ENCODE peak calls at places on chromosomes 16 and 17, in seven cellular contexts. E, G, B, T, L, K and U are unnamed samples.

GRCh38 chr16:26195225-26195624 is 503.5 kb downstream of the HS3ST4 start:
- DNase-seq in K (no peak), E (no peak), G (no peak), B (peak), L (no peak), T (no peak), U (no peak)

GRCh38 chr17:12619444-12620199 is 46.1 kb upstream of the MYOCD start:
- DNase-seq in T (no peak), G (peak), E (no peak), K (no peak), L (no peak), B (no peak), U (no peak)

GRCh38 chr17:2122641-2123302 is 67.9 kb downstream of the HIC1 start:
- DNase-seq in L (no peak), T (peak), G (peak), K (no peak), B (peak), E (peak), U (peak)

GRCh38 chr17:56994009-56994792 is 16.3 kb downstream of the SCPEP1 start:
- DNase-seq in K (no peak), B (no peak), L (no peak), T (peak), E (no peak), G (peak), U (no peak)

GRCh38 chr17:72998343-72998742 is 94.1 kb downstream of the SLC39A11 start:
- DNase-seq in T (no peak), G (no peak), E (no peak), K (no peak), B (no peak), L (no peak), U (no peak)

GRCh38 chr16:85354623-85355514 is 242.6 kb upstream of the CIBAR2 start:
- DNase-seq in G (peak), B (no peak), L (peak), E (no peak), T (peak), K (no peak), U (peak)

GRCh38 chr17:36850794-36851193 is 86.5 kb upstream of the LHX1 start:
- DNase-seq in T (peak), E (no peak), L (no peak), B (no peak), K (no peak), G (peak), U (no peak)

GRCh38 chr17:6782244-6782643 is 6.2 kb downstream of the FBXO39 start:
- DNase-seq in E (no peak), G (no peak), K (no peak), L (no peak), T (no peak), B (no peak), U (no peak)

GRCh38 chr16:81492307-81492706 is 47.7 kb downstream of the CMIP start:
- DNase-seq in B (no peak), L (no peak), K (no peak), E (peak), G (peak), T (no peak), U (no peak)

DNA sequence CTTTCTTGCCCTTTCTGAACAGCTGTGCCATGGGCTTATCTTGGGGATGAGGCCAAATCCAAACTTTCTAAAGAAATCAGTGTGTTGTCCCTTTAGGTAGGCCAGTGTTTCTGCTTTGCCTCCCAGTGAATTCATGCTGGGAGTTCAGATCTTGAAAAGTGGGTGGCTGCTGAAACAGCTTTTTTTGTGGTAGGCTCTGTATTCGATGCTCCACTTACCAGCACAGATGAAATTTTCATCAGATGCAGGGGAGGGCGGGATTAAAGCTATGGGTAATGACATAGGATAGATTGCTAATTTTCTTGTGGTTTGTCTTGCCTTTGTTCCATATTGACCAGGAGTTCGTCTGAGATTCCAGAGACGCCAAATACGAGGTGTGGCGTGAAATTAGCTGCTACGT is 2.8 kb downstream of the SOCS7 start:
- DNase-seq in L (no peak), E (no peak), G (no peak), K (no peak), B (no peak), T (no peak), U (no peak)
- H3K4me3 ChIP-seq in L (no peak), E (no peak), G (peak), K (no peak), B (no peak), T (no peak), U (no peak)

GRCh38 chr17:81968396-81968745 is 7.4 kb upstream of the NOTUM start:
- DNase-seq in L (no peak), B (no peak), T (no peak), G (no peak), E (no peak), K (no peak), U (no peak)
- H3K4me3 ChIP-seq in L (no peak), B (peak), T (no peak), G (no peak), E (no peak), K (no peak), U (no peak)

GRCh38 chr16:54437921-54438320 is 151.3 kb upstream of the IRX3 start:
- DNase-seq in L (no peak), K (no peak), T (no peak), G (no peak), E (no peak), B (no peak), U (peak)

GRCh38 chr16:54434859-54435258 is 148.3 kb upstream of the IRX3 start:
- DNase-seq in G (no peak), B (no peak), T (no peak), E (no peak), K (no peak), L (no peak), U (no peak)

GRCh38 chr16:54437361-54437760 is 150.8 kb upstream of the IRX3 start:
- DNase-seq in G (no peak), B (no peak), T (no peak), L (no peak), E (no peak), K (no peak), U (no peak)

GRCh38 chr16:54438469-54438868 is 151.9 kb upstream of the IRX3 start:
- DNase-seq in L (no peak), T (no peak), G (no peak), E (no peak), B (no peak), K (no peak), U (no peak)

GRCh38 chr16:54436342-54436741 is 149.8 kb upstream of the IRX3 start:
- DNase-seq in L (no peak), E (no peak), T (no peak), K (no peak), B (no peak), G (no peak), U (no peak)
- H3K4me3 ChIP-seq in L (no peak), E (no peak), T (no peak), K (no peak), B (no peak), G (no peak), U (no peak)

DNA sequence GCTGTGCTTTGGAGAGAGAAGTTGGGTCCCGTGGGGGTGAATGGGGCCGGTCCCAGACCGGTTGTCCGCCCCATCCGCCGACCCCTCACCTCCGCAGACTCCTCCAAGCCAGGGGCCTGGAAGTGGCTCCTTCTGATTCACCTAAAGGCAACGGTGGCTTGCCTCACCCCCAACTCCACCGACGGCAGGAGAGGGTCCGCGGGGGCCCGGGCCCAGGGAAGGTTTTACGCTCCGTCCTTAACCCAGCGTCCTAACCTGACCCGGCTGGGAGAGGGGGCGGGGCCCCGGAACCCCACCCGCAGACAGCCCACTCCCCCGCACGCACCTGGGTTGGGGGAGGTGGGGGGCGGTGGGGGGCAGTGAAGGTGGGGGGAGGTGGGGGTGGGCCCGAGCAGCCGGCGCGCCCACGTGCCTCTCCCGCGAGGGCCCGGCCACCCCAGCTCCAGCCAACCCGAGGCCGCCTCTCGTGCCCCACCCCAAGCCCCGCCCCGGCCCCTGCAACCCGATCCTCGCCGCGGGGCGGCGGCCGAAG is 12.7 kb upstream of the CD300A start:
- DNase-seq in E (no peak), L (peak), B (no peak), G (no peak), K (no peak), T (no peak), U (no peak)
- H3K4me3 ChIP-seq in E (peak), L (peak), B (peak), G (no peak), K (peak), T (peak), U (peak)

DNA sequence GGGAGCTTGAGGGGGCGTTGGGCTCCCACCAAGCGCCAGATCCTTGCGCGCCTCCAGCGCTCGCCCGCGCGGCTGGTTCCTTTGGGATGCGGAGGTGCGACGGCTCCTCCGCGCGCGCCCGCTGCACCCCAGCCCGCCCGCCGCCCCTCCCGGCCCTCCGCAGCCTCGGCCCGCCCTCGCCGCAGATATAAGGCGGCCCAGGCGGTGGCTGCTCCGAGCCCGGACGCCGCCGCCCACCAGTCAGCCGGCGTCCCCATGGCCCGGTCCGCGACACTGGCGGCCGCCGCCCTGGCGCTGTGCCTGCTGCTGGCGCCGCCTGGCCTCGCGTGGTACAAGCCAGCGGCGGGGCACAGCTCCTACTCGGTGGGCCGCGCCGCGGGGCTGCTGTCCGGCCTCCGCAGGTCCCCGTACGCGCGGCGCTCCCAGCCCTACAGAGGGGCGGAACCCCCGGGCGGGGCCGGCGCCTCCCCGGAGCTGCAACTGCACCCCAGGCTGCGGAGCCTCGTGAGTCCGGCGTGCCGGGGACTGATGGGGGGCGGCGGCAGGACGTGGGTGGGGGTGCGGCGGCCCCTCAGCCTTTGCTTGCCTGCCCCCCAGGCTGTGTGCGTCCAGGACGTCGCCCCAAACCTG is at the start of gene NPB:
- DNase-seq in K (peak), E (peak), T (no peak), G (no peak), B (peak), L (peak), U (peak)
- H3K4me3 ChIP-seq in K (peak), E (peak), T (no peak), G (peak), B (peak), L (peak), U (peak)

DNA sequence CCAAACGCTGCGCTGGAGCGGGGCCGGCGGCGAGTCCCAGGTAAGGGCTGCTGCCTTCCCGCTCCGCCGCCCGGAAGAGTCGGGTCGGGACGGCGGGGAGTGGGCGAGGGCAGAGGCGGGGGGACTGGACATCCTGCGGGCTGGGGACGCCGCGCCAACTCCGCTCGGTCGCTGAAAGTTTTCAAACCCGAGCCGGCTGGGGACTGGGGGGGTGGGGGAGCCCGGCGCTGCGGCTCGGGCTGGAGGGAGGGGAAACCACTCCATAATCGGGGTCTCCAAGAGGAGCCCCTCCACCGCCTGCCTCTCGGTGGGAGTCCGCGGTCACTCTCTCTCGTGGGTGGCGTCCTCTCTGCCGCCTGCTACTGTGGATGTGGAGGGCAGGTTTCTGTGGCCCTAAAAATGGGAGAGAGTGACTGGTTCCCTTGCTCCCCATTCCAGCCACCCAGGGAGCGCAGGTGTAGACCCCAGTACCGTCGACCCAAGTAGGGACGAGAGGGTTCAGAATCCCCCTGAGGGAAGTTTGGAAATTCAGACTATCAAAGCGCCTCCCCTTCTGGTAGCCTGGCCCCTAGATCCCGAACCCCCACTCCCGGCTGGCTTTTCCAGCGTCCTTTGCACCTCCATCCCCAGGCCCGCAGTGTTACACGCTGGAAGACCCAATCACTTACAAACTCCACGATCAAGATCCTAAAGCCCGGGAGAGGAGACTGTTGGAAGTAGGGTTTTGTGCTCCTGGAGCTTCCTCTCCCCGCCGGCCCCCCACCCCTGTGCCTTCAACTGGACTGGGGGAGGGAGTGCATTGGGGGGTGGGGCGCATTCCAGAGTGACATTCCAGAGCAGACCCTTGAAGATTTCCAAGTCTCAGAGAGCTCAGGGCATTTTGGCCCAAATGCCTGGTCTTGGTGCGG is 850 bp downstream of the GPRC5C start:
- DNase-seq in G (no peak), B (no peak), L (no peak), E (no peak), T (no peak), K (peak), U (no peak)
- H3K4me3 ChIP-seq in G (no peak), B (peak), L (peak), E (peak), T (peak), K (peak), U (no peak)

DNA sequence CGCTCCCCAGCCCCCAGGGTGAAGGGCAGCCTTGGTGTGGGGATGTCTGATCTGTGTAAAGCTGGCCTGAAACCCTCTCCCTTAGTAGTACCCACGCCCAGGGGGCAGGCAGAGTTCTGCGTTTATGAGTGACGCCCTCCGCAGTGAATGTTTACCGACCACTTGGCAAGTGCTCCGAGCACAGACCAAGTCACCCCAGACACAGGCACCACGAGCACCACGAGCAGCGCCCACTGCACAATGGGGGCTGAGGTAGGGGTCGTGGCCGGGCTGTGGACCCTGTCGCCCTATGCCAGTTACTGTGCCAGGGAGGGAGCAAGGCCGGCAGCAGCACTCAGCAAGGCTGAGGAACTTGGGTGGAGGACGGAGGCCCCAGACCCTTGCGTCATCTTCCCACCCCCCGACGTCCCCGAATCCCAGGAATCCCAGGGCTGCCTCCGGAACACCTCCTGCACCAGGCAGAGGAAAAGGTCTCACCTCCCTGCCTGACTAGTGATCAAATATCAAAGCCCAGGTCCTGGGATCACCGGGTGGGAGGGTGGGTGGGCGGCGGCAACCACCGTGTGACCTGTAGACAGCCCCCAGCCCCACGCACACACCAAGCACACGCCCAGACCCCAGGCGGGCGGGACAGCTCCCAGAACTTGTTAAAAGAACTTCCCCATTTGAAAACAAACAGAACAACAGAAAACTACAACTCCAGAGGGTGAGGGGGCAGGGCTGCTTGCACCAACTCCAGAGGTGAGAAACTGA is 5.3 kb downstream of the VASN start:
- DNase-seq in E (peak), K (no peak), G (no peak), L (no peak), T (no peak), B (no peak), U (no peak)
- H3K4me3 ChIP-seq in E (no peak), K (no peak), G (peak), L (no peak), T (no peak), B (peak), U (no peak)

DNA sequence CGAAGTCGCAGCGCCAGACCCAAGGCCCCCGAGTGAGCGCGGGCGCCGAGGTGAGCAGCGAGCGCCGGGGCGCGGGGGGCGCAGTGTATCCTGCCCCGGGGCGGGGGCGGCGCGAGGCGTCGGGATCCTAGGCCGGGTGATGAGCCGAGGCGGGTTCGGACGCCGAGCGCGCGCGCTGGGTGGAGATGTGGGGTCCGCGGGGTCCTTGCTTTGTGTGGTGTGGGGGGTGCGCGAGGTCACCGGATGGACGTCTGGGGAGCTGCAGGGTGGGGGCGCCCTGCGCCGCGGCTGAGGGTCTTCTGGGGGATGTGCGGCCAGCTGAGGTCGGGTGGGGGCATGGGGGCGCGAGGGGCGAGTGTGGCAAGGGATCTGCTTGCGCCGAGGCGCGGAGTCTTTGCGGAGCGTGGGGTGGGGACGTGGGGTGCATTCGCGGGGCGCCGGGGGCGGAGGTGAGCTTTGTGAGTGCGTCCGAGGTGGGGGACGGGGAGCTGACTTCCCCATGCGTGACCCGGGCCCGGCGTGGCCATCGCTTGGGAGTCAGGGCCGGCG is 560 bp downstream of the RAI1 start:
- DNase-seq in E (peak), B (peak), T (no peak), G (peak), L (no peak), K (peak), U (peak)
- H3K4me3 ChIP-seq in E (peak), B (peak), T (peak), G (peak), L (peak), K (peak), U (peak)

GRCh38 chr17:80262775-80263244 is 2.2 kb downstream of the RNF213 start:
- DNase-seq in E (no peak), B (no peak), G (no peak), T (no peak), L (no peak), K (no peak), U (no peak)

GRCh38 chr17:80264793-80265075 is 4.1 kb downstream of the RNF213 start:
- DNase-seq in L (no peak), K (no peak), G (no peak), B (no peak), E (no peak), T (no peak), U (no peak)

GRCh38 chr17:80264048-80264792 is 3.6 kb downstream of the RNF213 start:
- DNase-seq in T (no peak), B (no peak), E (no peak), G (no peak), L (no peak), K (no peak), U (no peak)

GRCh38 chr17:80262291-80262690 is 1.6 kb downstream of the RNF213 start:
- DNase-seq in B (no peak), K (no peak), E (no peak), G (no peak), T (no peak), L (no peak), U (no peak)

DNA sequence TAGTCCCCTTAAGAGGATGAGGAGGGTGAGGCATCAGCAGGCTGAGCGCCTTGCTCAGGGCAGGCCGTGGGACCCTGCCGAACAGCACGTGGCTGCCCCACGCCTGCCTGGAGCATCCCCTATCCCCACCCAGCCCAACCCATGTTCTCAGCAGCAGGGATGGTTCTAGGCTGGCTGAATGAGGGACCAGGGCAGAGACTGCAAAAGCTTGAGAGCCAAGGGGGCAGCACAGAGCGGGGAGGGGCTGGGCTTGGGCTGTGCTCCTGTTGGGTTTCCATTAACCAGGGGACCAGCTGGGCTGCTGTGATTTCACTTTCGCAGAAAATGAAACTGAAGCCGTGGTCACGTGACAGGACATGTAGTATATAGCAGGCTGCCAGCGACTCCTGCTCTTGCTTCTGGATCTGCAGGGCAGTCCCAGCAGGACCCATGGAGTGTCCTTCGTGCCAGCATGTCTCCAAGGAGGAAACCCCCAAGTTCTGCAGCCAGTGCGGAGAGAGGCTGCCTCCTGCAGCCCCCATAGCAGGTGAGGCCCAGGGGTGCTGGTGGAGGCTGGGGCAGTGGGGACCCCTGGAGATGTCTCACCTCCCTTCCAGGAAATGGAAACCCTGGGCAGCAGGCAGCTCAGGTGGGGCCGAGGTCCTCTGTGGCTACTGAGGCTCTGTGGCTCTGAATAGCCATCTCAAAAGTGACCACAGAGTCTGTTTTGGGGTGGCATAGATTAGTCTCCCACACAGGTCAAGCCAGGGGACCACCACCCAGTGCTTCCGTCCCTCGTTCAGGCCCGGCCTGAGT is 2.8 kb downstream of the RNF213 start:
- DNase-seq in G (no peak), K (no peak), L (no peak), E (peak), B (peak), T (peak), U (peak)
- H3K4me3 ChIP-seq in G (peak), K (no peak), L (no peak), E (peak), B (peak), T (peak), U (peak)